ENCODE peak calls at places on chromosomes 6 and 20, in ten cellular contexts. Y, R, Q, F, B, S, M, K, W and Z are unnamed samples.

GRCh38 chr6:11845664-11846577 is 67.3 kb upstream of the ADTRP start:
- DNase-seq in Y (no peak), R (no peak), Q (no peak), F (no peak), B (no peak), S (no peak), M (no peak), K (no peak), W (no peak), Z (no peak)

GRCh38 chr6:56756219-56756789 is 113.6 kb upstream of the DST start:
- DNase-seq in Y (no peak), R (no peak), Q (no peak), F (no peak), B (no peak), S (no peak), M (no peak), K (no peak), W (no peak), Z (no peak)

GRCh38 chr6:7151381-7151780 is 43.6 kb downstream of the RREB1 start:
- DNase-seq in Y (no peak), R (no peak), Q (no peak), F (no peak), B (no peak), S (peak), M (no peak), K (no peak), W (no peak), Z (peak)

GRCh38 chr6:89562114-89562815 is 76.3 kb downstream of the LYRM2 start:
- DNase-seq in Y (peak), R (peak), Q (no peak), F (no peak), B (no peak), S (no peak), M (peak), K (no peak), W (no peak), Z (no peak)

GRCh38 chr6:72374864-72375263 is 247.0 kb upstream of the KCNQ5 start:
- DNase-seq in Y (no peak), R (no peak), Q (no peak), F (no peak), B (no peak), S (no peak), M (no peak), K (no peak), W (peak), Z (no peak)

GRCh38 chr6:64520050-64520449 is 884.4 kb downstream of the PHF3 start:
- DNase-seq in Y (no peak), R (peak), Q (no peak), F (no peak), B (no peak), S (no peak), M (no peak), K (peak), W (no peak), Z (no peak)

GRCh38 chr20:13028001-13028400 is 19.2 kb downstream of the SPTLC3 start:
- DNase-seq in Y (no peak), R (peak), Q (no peak), F (no peak), B (no peak), S (no peak), M (no peak), K (no peak), W (no peak), Z (no peak)

GRCh38 chr6:43359831-43360230 is 9.6 kb downstream of the ZNF318 start:
- DNase-seq in Y (no peak), R (no peak), Q (no peak), F (no peak), B (no peak), S (no peak), M (no peak), K (no peak), W (no peak), Z (no peak)

GRCh38 chr6:32973934-32974333 is 5.5 kb downstream of the BRD2 start:
- DNase-seq in Y (no peak), R (peak), Q (no peak), F (no peak), B (no peak), S (no peak), M (no peak), K (no peak), W (no peak), Z (no peak)

GRCh38 chr6:134480593-134480992 is 162.7 kb upstream of the SGK1 start:
- DNase-seq in Y (no peak), R (peak), Q (no peak), F (no peak), B (no peak), S (no peak), M (no peak), K (no peak), W (no peak), Z (no peak)

GRCh38 chr6:73556796-73557195 is 36.0 kb upstream of the EEF1A1 start:
- DNase-seq in Y (no peak), R (no peak), Q (no peak), F (no peak), B (no peak), S (no peak), M (no peak), K (no peak), W (no peak), Z (no peak)

GRCh38 chr6:81894788-81895221 is 142.3 kb upstream of the TENT5A start:
- DNase-seq in Y (peak), R (no peak), Q (no peak), F (no peak), B (peak), S (peak), M (peak), K (no peak), W (no peak), Z (no peak)

GRCh38 chr20:25073544-25073943 is 8.4 kb downstream of the VSX1 start:
- DNase-seq in Y (no peak), R (no peak), Q (no peak), F (peak), B (no peak), S (no peak), M (no peak), K (no peak), W (no peak), Z (peak)

GRCh38 chr20:1267809-1268374 is 1.8 kb downstream of the SNPH start:
- DNase-seq in Y (no peak), R (no peak), Q (no peak), F (no peak), B (no peak), S (no peak), M (no peak), K (no peak), W (no peak), Z (no peak)

GRCh38 chr6:6365242-6365641 is 44.8 kb upstream of the F13A1 start:
- DNase-seq in Y (no peak), R (no peak), Q (no peak), F (no peak), B (no peak), S (no peak), M (no peak), K (no peak), W (no peak), Z (no peak)

GRCh38 chr6:18561006-18561750 is 174.0 kb downstream of the RNF144B start:
- DNase-seq in Y (peak), R (peak), Q (no peak), F (no peak), B (no peak), S (no peak), M (no peak), K (no peak), W (no peak), Z (no peak)

GRCh38 chr6:54846857-54847721 is 518 bp downstream of the FAM83B start:
- DNase-seq in Y (no peak), R (no peak), Q (no peak), F (peak), B (no peak), S (no peak), M (no peak), K (no peak), W (peak), Z (no peak)

GRCh38 chr6:138005846-138006245 is 101.4 kb downstream of the PERP start:
- DNase-seq in Y (no peak), R (no peak), Q (no peak), F (no peak), B (no peak), S (no peak), M (no peak), K (no peak), W (no peak), Z (no peak)

GRCh38 chr6:15036690-15037245 is 209.1 kb upstream of the JARID2 start:
- DNase-seq in Y (no peak), R (no peak), Q (no peak), F (peak), B (no peak), S (peak), M (peak), K (no peak), W (peak), Z (no peak)

GRCh38 chr20:34249291-34249690 is 8.1 kb downstream of the ASIP start:
- DNase-seq in Y (no peak), R (no peak), Q (no peak), F (no peak), B (no peak), S (no peak), M (no peak), K (peak), W (no peak), Z (no peak)

GRCh38 chr20:37251836-37252477 is 9.7 kb downstream of the GHRH start:
- DNase-seq in Y (no peak), R (no peak), Q (no peak), F (no peak), B (no peak), S (no peak), M (no peak), K (no peak), W (no peak), Z (no peak)

GRCh38 chr20:41249781-41250281 is 67.7 kb downstream of the ZHX3 start:
- DNase-seq in Y (no peak), R (peak), Q (peak), F (peak), B (peak), S (no peak), M (no peak), K (no peak), W (peak), Z (no peak)

DNA sequence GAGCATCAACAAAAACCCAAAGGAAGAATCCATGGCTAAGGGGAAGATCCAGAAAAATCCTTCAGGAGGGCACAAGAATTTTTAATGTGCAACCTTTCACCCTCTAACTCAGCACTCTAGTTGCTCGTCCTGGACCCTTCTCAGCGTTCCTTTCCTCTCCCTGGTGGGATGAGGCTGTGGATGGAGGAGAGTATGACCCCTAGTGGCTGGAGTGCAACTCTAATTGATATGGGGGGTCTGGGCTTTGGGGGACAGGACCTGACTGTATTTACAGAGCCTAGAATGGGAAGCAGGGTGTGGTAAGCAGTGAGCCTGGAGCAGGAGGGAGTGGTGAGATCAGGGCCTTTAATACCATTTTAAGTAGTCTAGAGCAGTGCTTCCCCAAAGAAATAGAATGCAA is 83.9 kb upstream of the CEP85L start:
- DNase-seq in Y (no peak), R (peak), Q (no peak), F (peak), B (no peak), S (no peak), M (no peak), K (no peak), W (peak), Z (no peak)
- TF ChIP-seq CTCF in Y (peak), R (peak), Q (peak), F (peak), B (no peak), S (no peak), M (peak), K (peak), W (peak), Z (peak)

GRCh38 chr20:49823152-49823847 is 10.7 kb downstream of the SLC9A8 start:
- DNase-seq in Y (no peak), R (no peak), Q (no peak), F (no peak), B (no peak), S (no peak), M (no peak), K (no peak), W (no peak), Z (peak)
- TF ChIP-seq CTCF in Y (no peak), R (no peak), Q (no peak), F (no peak), B (no peak), S (no peak), M (no peak), K (no peak), W (no peak), Z (no peak)

GRCh38 chr6:41707565-41708200 is 27.7 kb downstream of the TFEB start:
- DNase-seq in Y (no peak), R (no peak), Q (no peak), F (no peak), B (no peak), S (peak), M (no peak), K (no peak), W (no peak), Z (no peak)

GRCh38 chr6:41706876-41707564 is 28.4 kb downstream of the TFEB start:
- DNase-seq in Y (peak), R (peak), Q (peak), F (no peak), B (no peak), S (peak), M (peak), K (no peak), W (no peak), Z (no peak)

GRCh38 chr6:41704656-41705328 is 30.6 kb downstream of the TFEB start:
- DNase-seq in Y (no peak), R (no peak), Q (no peak), F (no peak), B (no peak), S (peak), M (no peak), K (no peak), W (no peak), Z (no peak)

GRCh38 chr6:41705329-41705995 is 29.9 kb downstream of the TFEB start:
- DNase-seq in Y (no peak), R (no peak), Q (no peak), F (no peak), B (no peak), S (peak), M (no peak), K (no peak), W (no peak), Z (no peak)

GRCh38 chr6:41705996-41706835 is 29.2 kb downstream of the TFEB start:
- DNase-seq in Y (peak), R (peak), Q (peak), F (peak), B (peak), S (peak), M (peak), K (no peak), W (peak), Z (no peak)
- TF ChIP-seq CTCF in Y (peak), R (peak), Q (peak), F (peak), B (no peak), S (peak), M (peak), K (peak), W (peak), Z (peak)

GRCh38 chr6:166435574-166435973 is 52.8 kb upstream of the MPC1 start:
- DNase-seq in Y (peak), R (no peak), Q (no peak), F (no peak), B (no peak), S (no peak), M (peak), K (no peak), W (no peak), Z (no peak)
- TF ChIP-seq CTCF in Y (no peak), R (no peak), Q (no peak), F (no peak), B (no peak), S (no peak), M (no peak), K (no peak), W (no peak), Z (no peak)

GRCh38 chr6:52301326-52301725 is 16.8 kb upstream of the MCM3 start:
- DNase-seq in Y (no peak), R (no peak), Q (no peak), F (no peak), B (no peak), S (no peak), M (no peak), K (no peak), W (no peak), Z (no peak)

GRCh38 chr6:52299598-52300144 is 15.1 kb upstream of the MCM3 start:
- DNase-seq in Y (no peak), R (no peak), Q (no peak), F (no peak), B (no peak), S (no peak), M (no peak), K (no peak), W (no peak), Z (no peak)

GRCh38 chr6:52300489-52300931 is 16.0 kb upstream of the MCM3 start:
- DNase-seq in Y (no peak), R (no peak), Q (no peak), F (no peak), B (no peak), S (no peak), M (no peak), K (no peak), W (no peak), Z (no peak)

GRCh38 chr6:52293067-52293466 is 8.5 kb upstream of the MCM3 start:
- DNase-seq in Y (no peak), R (no peak), Q (no peak), F (no peak), B (no peak), S (no peak), M (no peak), K (no peak), W (no peak), Z (no peak)

DNA sequence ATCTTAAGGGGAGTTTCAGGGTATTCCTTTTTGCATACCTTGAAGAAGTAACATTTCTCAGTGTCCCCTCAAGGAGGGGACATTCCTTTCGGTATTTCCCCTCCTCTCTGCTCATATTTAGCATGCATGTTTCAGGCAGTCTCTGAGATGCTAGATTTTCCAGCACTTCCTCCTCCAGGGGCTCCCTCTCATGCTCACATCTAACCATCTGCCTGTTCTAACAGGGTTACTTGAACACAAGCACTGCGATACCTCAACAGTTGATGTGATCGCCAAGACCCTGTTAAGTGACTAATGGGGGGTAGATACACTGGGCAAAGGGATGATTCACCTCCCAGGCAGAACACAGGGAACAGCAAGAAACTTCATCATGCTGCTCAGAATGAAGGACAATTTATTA is 12.9 kb upstream of the MCM3 start:
- DNase-seq in Y (no peak), R (no peak), Q (no peak), F (no peak), B (no peak), S (no peak), M (no peak), K (no peak), W (no peak), Z (no peak)
- TF ChIP-seq CTCF in Y (no peak), R (no peak), Q (no peak), F (no peak), B (no peak), S (no peak), M (no peak), K (no peak), W (no peak), Z (no peak)

GRCh38 chr20:63819224-63819917 is 11.7 kb downstream of the ZBTB46 start:
- DNase-seq in Y (peak), R (peak), Q (peak), F (no peak), B (peak), S (no peak), M (no peak), K (no peak), W (no peak), Z (no peak)
- TF ChIP-seq CTCF in Y (no peak), R (peak), Q (peak), F (peak), B (peak), S (peak), M (no peak), K (peak), W (peak), Z (peak)

DNA sequence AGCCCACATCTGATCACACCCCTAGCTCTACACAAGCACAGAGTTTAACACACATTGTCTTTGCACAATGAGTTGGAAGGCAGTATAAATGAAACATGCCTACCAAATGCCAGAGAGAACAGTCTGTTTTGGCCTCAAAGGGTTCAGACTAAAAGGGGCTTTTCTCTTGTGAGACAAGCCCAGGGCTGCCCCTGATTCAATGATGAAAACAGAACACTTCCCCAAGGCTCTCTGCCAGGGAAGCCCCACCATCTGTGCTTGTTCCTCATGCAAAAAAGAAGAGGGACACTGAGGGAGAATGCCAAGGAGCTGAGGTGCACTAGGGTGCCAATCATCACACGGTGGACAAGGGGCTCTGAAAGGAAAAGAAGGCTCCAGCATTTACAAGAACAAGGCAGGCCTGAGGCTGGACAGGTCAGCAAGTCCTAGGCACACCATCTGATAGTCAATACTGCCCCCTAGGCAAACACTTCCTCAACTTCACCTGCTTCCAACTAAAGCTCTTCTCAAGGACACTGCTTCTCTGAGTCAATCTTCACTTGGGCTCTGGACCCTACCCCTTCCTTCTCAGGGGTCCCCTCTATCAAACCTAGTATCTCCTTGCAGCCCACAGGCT is 37.5 kb upstream of the SLC4A11 start:
- DNase-seq in Y (no peak), R (peak), Q (no peak), F (no peak), B (no peak), S (no peak), M (no peak), K (no peak), W (no peak), Z (no peak)
- TF ChIP-seq CTCF in Y (no peak), R (peak), Q (no peak), F (peak), B (no peak), S (peak), M (no peak), K (peak), W (peak), Z (no peak)

DNA sequence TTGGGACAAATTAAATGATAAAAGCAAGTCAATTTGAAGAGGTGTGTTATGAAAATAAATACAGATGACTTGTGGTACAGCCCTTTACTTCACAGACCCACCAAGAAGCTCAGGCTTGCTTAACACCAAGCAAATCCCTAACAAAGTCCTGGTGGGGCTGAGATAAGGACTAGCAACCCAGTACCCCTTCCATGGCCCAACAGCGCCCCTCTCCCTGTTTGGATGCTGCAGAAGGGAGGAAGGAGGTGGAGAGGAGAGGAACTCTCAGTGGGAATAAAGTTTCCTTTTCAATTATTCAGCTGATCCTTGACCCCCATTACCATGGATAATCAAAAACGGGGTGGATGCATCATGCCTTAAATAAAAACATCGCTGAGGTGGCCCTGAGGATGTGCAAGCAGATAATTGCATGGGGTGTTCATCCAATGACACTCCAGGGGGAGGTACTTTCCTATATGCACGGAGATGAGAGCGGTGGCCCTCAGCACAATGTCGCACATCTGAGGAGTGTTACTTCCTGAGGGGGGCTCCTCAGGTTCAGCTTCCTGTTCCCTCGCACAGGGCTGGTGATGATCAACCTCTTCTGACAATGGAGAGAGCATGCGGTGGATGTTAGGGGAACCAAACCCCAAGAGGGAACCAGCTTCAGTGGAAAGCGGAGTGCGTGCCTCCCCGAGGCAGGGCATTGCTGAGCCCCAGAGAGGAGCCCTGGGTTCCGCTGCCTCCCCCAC is 4.4 kb upstream of the ZNF831 start:
- DNase-seq in Y (no peak), R (no peak), Q (no peak), F (peak), B (no peak), S (no peak), M (no peak), K (no peak), W (no peak), Z (no peak)
- TF ChIP-seq CTCF in Y (no peak), R (no peak), Q (no peak), F (peak), B (no peak), S (no peak), M (no peak), K (no peak), W (no peak), Z (no peak)

GRCh38 chr20:58213112-58213511 is 15.3 kb downstream of the ANKRD60 start:
- DNase-seq in Y (no peak), R (no peak), Q (no peak), F (no peak), B (no peak), S (no peak), M (peak), K (no peak), W (no peak), Z (no peak)
- TF ChIP-seq CTCF in Y (no peak), R (no peak), Q (no peak), F (no peak), B (no peak), S (no peak), M (peak), K (peak), W (no peak), Z (peak)